ENCODE peak calls at places on chromosomes 2 and 18, in seven cellular contexts. M is naive thymus-derived CD4-positive, alpha-beta T cell; L is DND-41; W is HCT116; F is upper lobe of right lung; O is uterus; P is pancreas. U is an unnamed sample.

GRCh38 chr2:147560810-147561521 is 283.9 kb upstream of the ACVR2A start:
- DNase-seq in F (no peak), L (no peak), M (no peak), W (no peak), P (no peak), O (no peak), U (no peak)

GRCh38 chr2:95240091-95240490 is 32.8 kb downstream of the ZNF892 start:
- DNase-seq in M (no peak), P (no peak), W (no peak), L (no peak), F (no peak), O (no peak), U (no peak)

GRCh38 chr2:242031481-242032019 is 162.0 kb downstream of the RTP5 start:
- DNase-seq in L (peak; percentile 43), W (no peak), O (no peak), M (peak; percentile 83), F (peak; percentile 43), P (no peak), U (no peak)

GRCh38 chr2:233761040-233761769 is 1.1 kb downstream of the UGT1A1 start:
- DNase-seq in L (no peak), W (no peak), P (no peak), M (no peak), O (no peak), F (no peak), U (no peak)

GRCh38 chr2:85231952-85232351 is 95.8 kb downstream of the TGOLN2 start:
- DNase-seq in O (no peak), W (no peak), L (no peak), P (no peak), M (no peak), F (no peak), U (no peak)

GRCh38 chr2:162184362-162184761 is 32.3 kb upstream of the GCG start:
- DNase-seq in L (no peak), P (no peak), W (no peak), M (no peak), O (no peak), F (no peak), U (no peak)

GRCh38 chr2:174688079-174688478 is 76.2 kb downstream of the CHRNA1 start:
- DNase-seq in O (no peak), W (peak; percentile 8), P (no peak), L (no peak), F (no peak), M (peak; percentile 63), U (peak; percentile 82)

GRCh38 chr2:43905388-43905803 is 66.6 kb downstream of the ABCG8 start:
- DNase-seq in P (no peak), M (no peak), W (no peak), O (no peak), F (no peak), L (no peak), U (no peak)

GRCh38 chr2:239865059-239865639 is 160.0 kb downstream of the NDUFA10 start:
- DNase-seq in F (peak; percentile 62), L (no peak), O (no peak), P (no peak), M (no peak), W (no peak), U (no peak)

GRCh38 chr2:176094307-176094706 is 1.8 kb downstream of the HOXD13 start:
- DNase-seq in L (peak; percentile 10), P (no peak), M (no peak), W (no peak), F (no peak), O (no peak), U (no peak)

GRCh38 chr2:18311413-18311812 is 249.0 kb downstream of the RDH14 start:
- DNase-seq in M (no peak), F (no peak), O (no peak), L (no peak), P (no peak), W (no peak), U (no peak)

GRCh38 chr2:109005686-109006204 is 16.7 kb upstream of the EDAR start:
- DNase-seq in L (no peak), P (no peak), F (no peak), M (no peak), W (no peak), O (no peak), U (no peak)

GRCh38 chr2:221704442-221704841 is 132.3 kb upstream of the EPHA4 start:
- DNase-seq in L (no peak), F (no peak), O (no peak), W (no peak), P (no peak), M (no peak), U (no peak)

GRCh38 chr2:128287780-128288735 is 30.6 kb downstream of the HS6ST1 start:
- DNase-seq in W (no peak), M (no peak), P (peak; percentile 54), F (no peak), O (no peak), L (peak; percentile 26), U (no peak)

DNA sequence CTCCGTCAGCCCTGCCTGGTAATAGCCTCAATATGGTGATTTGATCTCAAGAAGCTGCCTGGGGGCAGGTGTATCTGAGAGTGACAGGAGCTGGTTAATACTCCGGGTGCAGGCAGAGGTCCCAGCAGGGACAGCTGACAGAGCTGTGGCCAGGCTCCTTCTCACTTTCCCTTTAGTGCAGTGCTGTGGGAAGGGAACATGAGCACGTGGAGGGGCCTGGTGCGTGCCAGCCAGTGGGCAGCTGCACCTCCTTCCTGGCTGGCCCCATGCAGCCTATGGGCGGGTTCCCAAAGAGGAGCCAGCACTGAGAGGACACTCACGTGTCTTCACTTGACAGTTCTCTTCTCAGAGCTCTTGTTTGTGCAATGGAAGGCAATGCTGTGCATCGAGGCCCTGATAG is 9.1 kb downstream of the CNNM4 start:
- DNase-seq in L (no peak), F (peak; percentile 79), O (no peak), M (no peak), W (no peak), P (no peak), U (no peak)
- H3K4me1 ChIP-seq in L (peaks cover 47% of the 10 kb centered on the region), F (peaks cover 10% of the 10 kb centered on the region), O (no peaks in the 10 kb centered on the region), M (peaks cover 11% of the 10 kb centered on the region), W (peaks cover 7% of the 10 kb centered on the region), P (no peaks in the 10 kb centered on the region), U (peaks cover 47% of the 10 kb centered on the region)

GRCh38 chr2:9968940-9969497 is 17.5 kb downstream of the GRHL1 start:
- DNase-seq in O (no peak), M (no peak), L (no peak), P (no peak), W (no peak), F (no peak), U (no peak)

GRCh38 chr2:9971105-9971818 is 19.8 kb downstream of the GRHL1 start:
- DNase-seq in M (no peak), F (no peak), P (no peak), W (no peak), O (no peak), L (no peak), U (no peak)

GRCh38 chr2:9972621-9973445 is 21.3 kb downstream of the GRHL1 start:
- DNase-seq in L (no peak), W (no peak), O (no peak), M (no peak), F (no peak), P (no peak), U (no peak)

GRCh38 chr2:9971890-9972289 is 20.4 kb downstream of the GRHL1 start:
- DNase-seq in O (no peak), L (no peak), W (no peak), P (no peak), M (no peak), F (no peak), U (no peak)

GRCh38 chr2:9970386-9971044 is 19.0 kb downstream of the GRHL1 start:
- DNase-seq in M (no peak), W (no peak), P (no peak), O (no peak), L (no peak), F (no peak), U (no peak)
- H3K4me1 ChIP-seq in M (no peaks in the 10 kb centered on the region), W (peaks cover 20% of the 10 kb centered on the region), P (peaks cover 3% of the 10 kb centered on the region), O (no peaks in the 10 kb centered on the region), L (no peaks in the 10 kb centered on the region), F (peaks cover 11% of the 10 kb centered on the region), U (peaks cover 14% of the 10 kb centered on the region)

GRCh38 chr18:9578306-9578705 is 36.1 kb downstream of the PPP4R1 start:
- DNase-seq in L (no peak), P (no peak), F (no peak), M (no peak), W (no peak), O (no peak), U (no peak)

GRCh38 chr18:9575558-9575957 is 38.8 kb downstream of the PPP4R1 start:
- DNase-seq in P (peak; percentile 72), O (peak; percentile 81), M (peak; percentile 2), L (no peak), F (peak; percentile 64), W (peak; percentile 89), U (no peak)

GRCh38 chr18:9581667-9582066 is 32.7 kb downstream of the PPP4R1 start:
- DNase-seq in P (no peak), F (no peak), O (no peak), L (no peak), W (no peak), M (no peak), U (no peak)

GRCh38 chr18:9574473-9575115 is 39.8 kb downstream of the PPP4R1 start:
- DNase-seq in M (no peak), F (no peak), L (no peak), P (no peak), W (no peak), O (no peak), U (no peak)

DNA sequence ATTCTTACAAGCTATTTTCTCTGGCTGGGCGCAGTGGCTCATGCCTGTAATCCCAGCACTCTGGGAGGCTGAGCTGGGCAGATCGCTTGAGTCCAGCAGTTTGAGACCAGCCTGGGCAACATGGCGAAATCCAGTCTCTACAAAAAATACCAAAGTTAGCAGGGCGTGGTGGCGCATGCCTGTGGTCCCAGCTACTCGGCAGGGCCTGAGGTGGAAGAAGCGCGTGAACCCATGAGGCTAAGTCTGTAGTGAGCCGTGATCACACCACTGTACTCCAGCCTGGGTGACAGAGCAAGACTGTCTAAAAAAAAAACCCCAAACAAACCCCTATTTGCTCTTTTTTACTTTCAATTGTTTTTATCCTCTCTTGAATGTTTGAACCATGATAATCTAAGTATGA is 37.0 kb downstream of the PPP4R1 start:
- DNase-seq in M (no peak), L (no peak), P (no peak), F (no peak), W (no peak), O (no peak), U (no peak)
- H3K4me1 ChIP-seq in M (no peaks in the 10 kb centered on the region), L (no peaks in the 10 kb centered on the region), P (peaks cover 4% of the 10 kb centered on the region), F (peaks cover 5% of the 10 kb centered on the region), W (peaks cover 17% of the 10 kb centered on the region), O (no peaks in the 10 kb centered on the region), U (no peaks in the 10 kb centered on the region)

GRCh38 chr2:101771226-101771906 is 73.9 kb downstream of the MAP4K4 start:
- DNase-seq in L (no peak), F (no peak), W (no peak), O (no peak), M (peak; percentile 57), P (no peak), U (no peak)

GRCh38 chr2:101770672-101771071 is 73.2 kb downstream of the MAP4K4 start:
- DNase-seq in P (no peak), W (peak; percentile 62), F (no peak), O (no peak), L (peak; percentile 10), M (no peak), U (peak; percentile 75)

GRCh38 chr2:101775092-101775491 is 77.6 kb downstream of the MAP4K4 start:
- DNase-seq in F (no peak), W (no peak), O (no peak), P (no peak), M (no peak), L (no peak), U (no peak)

GRCh38 chr2:101773137-101773536 is 75.6 kb downstream of the MAP4K4 start:
- DNase-seq in F (no peak), W (no peak), P (no peak), L (peak; percentile 26), O (no peak), M (peak; percentile 26), U (no peak)

GRCh38 chr2:101771911-101772321 is 74.4 kb downstream of the MAP4K4 start:
- DNase-seq in M (no peak), W (no peak), L (no peak), O (no peak), F (no peak), P (no peak), U (no peak)
- H3K4me1 ChIP-seq in M (peaks cover 74% of the 10 kb centered on the region), W (peaks cover 17% of the 10 kb centered on the region), L (peaks cover 23% of the 10 kb centered on the region), O (no peaks in the 10 kb centered on the region), F (peaks cover 58% of the 10 kb centered on the region), P (peaks cover 15% of the 10 kb centered on the region), U (no peaks in the 10 kb centered on the region)

U was measured in Karpas-422.